ENCODE peak calls at places on chromosomes 16 and 17, in six cellular contexts. G, F, O, L, J and M are unnamed samples.

GRCh38 chr17:80225230-80225629 is 5.0 kb downstream of the SLC26A11 start:
- DNase-seq in G (no peak), F (no peak), O (no peak), L (no peak), J (no peak), M (no peak)

GRCh38 chr17:64148699-64149098 is 18.8 kb upstream of the ERN1 start:
- DNase-seq in G (peak), F (no peak), O (no peak), L (no peak), J (no peak), M (no peak)

GRCh38 chr17:6239237-6239798 is 169.1 kb downstream of the WSCD1 start:
- DNase-seq in G (no peak), F (no peak), O (no peak), L (no peak), J (no peak), M (no peak)

GRCh38 chr16:50015631-50016030 is 9.4 kb upstream of the CNEP1R1 start:
- DNase-seq in G (no peak), F (no peak), O (no peak), L (no peak), J (no peak), M (no peak)

GRCh38 chr17:74923538-74924249 is 379 bp upstream of the OTOP2 start:
- DNase-seq in G (peak), F (no peak), O (peak), L (peak), J (peak), M (peak)

GRCh38 chr16:707062-707538 is 1.5 kb upstream of the FBXL16 start:
- DNase-seq in G (no peak), F (no peak), O (no peak), L (no peak), J (no peak), M (no peak)

GRCh38 chr17:67272312-67273050 is 27.5 kb upstream of the HELZ start:
- DNase-seq in G (no peak), F (no peak), O (no peak), L (no peak), J (no peak), M (no peak)

GRCh38 chr16:6019490-6019991 is 921.9 kb upstream of the EEF2KMT start:
- DNase-seq in G (no peak), F (no peak), O (no peak), L (no peak), J (no peak), M (peak)

GRCh38 chr17:27549251-27549919 is 81.6 kb upstream of the LGALS9 start:
- DNase-seq in G (no peak), F (no peak), O (peak), L (no peak), J (no peak), M (no peak)

GRCh38 chr17:40480501-40481003 is 20.9 kb downstream of the TNS4 start:
- DNase-seq in G (no peak), F (no peak), O (no peak), L (no peak), J (peak), M (no peak)

GRCh38 chr17:40671282-40671681 is 6.3 kb upstream of the KRT222 start:
- DNase-seq in G (no peak), F (no peak), O (no peak), L (no peak), J (no peak), M (no peak)

GRCh38 chr16:11391576-11391975 is 46.3 kb downstream of the RMI2 start:
- DNase-seq in G (peak), F (no peak), O (no peak), L (no peak), J (no peak), M (peak)

GRCh38 chr16:23950898-23951297 is 115.1 kb downstream of the PRKCB start:
- DNase-seq in G (no peak), F (no peak), O (no peak), L (no peak), J (no peak), M (no peak)

GRCh38 chr17:52524238-52524637 is 365.7 kb upstream of the CA10 start:
- DNase-seq in G (no peak), F (no peak), O (no peak), L (no peak), J (no peak), M (no peak)

GRCh38 chr17:51015145-51015558 is 105.5 kb downstream of the SPAG9 start:
- DNase-seq in G (no peak), F (no peak), O (no peak), L (peak), J (no peak), M (no peak)

GRCh38 chr17:2707721-2708584 is 3.6 kb downstream of the CLUH start:
- DNase-seq in G (no peak), F (no peak), O (peak), L (no peak), J (no peak), M (no peak)

GRCh38 chr17:72063756-72064461 is 56.9 kb upstream of the SOX9 start:
- DNase-seq in G (no peak), F (no peak), O (no peak), L (no peak), J (no peak), M (no peak)

GRCh38 chr17:32684087-32684828 is 192.7 kb downstream of the MYO1D start:
- DNase-seq in G (no peak), F (no peak), O (no peak), L (no peak), J (peak), M (no peak)

GRCh38 chr17:17087424-17088103 is 45.3 kb downstream of the MPRIP start:
- DNase-seq in G (no peak), F (no peak), O (no peak), L (no peak), J (no peak), M (peak)

GRCh38 chr16:85306071-85306792 is 194.0 kb upstream of the CIBAR2 start:
- DNase-seq in G (peak), F (peak), O (peak), L (peak), J (peak), M (peak)

GRCh38 chr16:55701442-55702319 is 45.9 kb downstream of the SLC6A2 start:
- DNase-seq in G (peak), F (peak), O (peak), L (peak), J (peak), M (peak)

GRCh38 chr16:55542459-55543082 is 23.9 kb upstream of the CAPNS2 start:
- DNase-seq in G (no peak), F (no peak), O (no peak), L (peak), J (no peak), M (no peak)

GRCh38 chr16:87963400-87963799 is 12.2 kb downstream of the BANP start:
- DNase-seq in G (no peak), F (no peak), O (no peak), L (peak), J (no peak), M (no peak)

GRCh38 chr17:5705081-5705875 is 121.0 kb upstream of the NLRP1 start:
- DNase-seq in G (no peak), F (no peak), O (no peak), L (no peak), J (no peak), M (no peak)

GRCh38 chr16:55663770-55664677 is 8.2 kb downstream of the SLC6A2 start:
- DNase-seq in G (peak), F (no peak), O (no peak), L (no peak), J (no peak), M (no peak)

GRCh38 chr16:1645914-1646525 is 32.1 kb upstream of the JPT2 start:
- DNase-seq in G (peak), F (no peak), O (no peak), L (peak), J (no peak), M (no peak)

GRCh38 chr16:67562918-67563707 is 787 bp downstream of the CTCF start:
- DNase-seq in G (peak), F (no peak), O (no peak), L (no peak), J (peak), M (peak)

GRCh38 chr17:55741353-55741700 is 9.5 kb upstream of the PCTP start:
- DNase-seq in G (no peak), F (no peak), O (no peak), L (no peak), J (no peak), M (no peak)
- H3K4me3 ChIP-seq in G (no peak), F (no peak), O (no peak), L (no peak), J (no peak), M (no peak)

GRCh38 chr17:76139261-76139752 is 1.7 kb downstream of the FOXJ1 start:
- DNase-seq in G (no peak), F (no peak), O (no peak), L (no peak), J (no peak), M (no peak)

GRCh38 chr17:76139801-76140660 is 1.0 kb downstream of the FOXJ1 start:
- DNase-seq in G (no peak), F (no peak), O (no peak), L (peak), J (peak), M (peak)

GRCh38 chr17:76140661-76141211 is 309 bp downstream of the FOXJ1 start:
- DNase-seq in G (no peak), F (no peak), O (no peak), L (no peak), J (no peak), M (no peak)

GRCh38 chr17:76141212-76142043 is at the start of gene FOXJ1:
- DNase-seq in G (peak), F (peak), O (peak), L (peak), J (peak), M (peak)

GRCh38 chr17:76142044-76143041 is 1.3 kb upstream of the FOXJ1 start:
- DNase-seq in G (no peak), F (no peak), O (no peak), L (no peak), J (no peak), M (peak)
- H3K4me3 ChIP-seq in G (no peak), F (no peak), O (no peak), L (no peak), J (no peak), M (no peak)

DNA sequence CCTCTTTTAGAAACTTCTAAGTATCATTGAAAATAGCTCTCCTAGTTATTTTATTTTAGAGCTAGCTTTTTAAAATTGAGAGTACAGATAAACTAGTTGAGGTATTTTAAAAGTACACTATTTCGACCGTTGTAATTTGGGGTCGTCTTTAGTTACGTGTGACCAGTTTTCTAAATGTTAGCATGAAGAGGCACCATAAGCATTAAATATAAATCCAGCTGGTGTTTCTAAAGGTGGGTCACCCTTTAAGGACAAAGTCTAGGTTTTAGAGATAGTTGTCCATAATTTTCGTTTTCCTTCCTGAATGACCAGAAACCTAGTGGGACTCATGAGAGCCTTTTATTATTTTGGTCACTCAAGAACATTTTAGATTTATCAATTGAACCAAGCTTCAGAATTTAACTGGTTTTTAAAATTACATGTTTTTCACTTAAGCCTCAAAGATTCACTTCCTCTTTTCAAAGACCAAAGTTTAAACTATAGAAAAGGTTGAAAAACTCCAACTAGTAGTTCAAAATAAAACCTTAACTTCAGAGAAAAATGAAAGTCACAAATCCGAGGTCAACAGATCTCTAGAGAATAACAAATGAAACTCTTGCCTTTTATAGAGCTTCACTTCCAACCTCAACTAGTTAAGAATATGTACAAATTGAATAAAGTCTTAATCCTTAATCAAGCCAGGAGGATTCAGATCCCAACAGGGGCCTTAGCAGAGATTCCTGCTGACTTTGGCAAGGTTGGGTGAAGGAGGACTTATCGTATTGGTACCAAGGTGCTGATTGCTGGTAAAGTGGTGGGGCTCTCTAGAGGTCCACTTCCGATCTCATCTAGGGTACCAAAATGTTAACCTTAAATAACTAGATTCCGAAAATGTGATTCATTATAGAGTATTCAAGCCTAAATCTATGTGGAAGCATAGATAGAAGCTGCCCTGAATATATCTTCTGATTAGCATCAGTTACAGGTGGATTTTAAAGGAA is 32.5 kb downstream of the PHKB start:
- DNase-seq in G (no peak), F (no peak), O (no peak), L (no peak), J (no peak), M (no peak)
- H3K4me3 ChIP-seq in G (no peak), F (no peak), O (peak), L (no peak), J (no peak), M (no peak)

GRCh38 chr17:58703137-58703846 is 10.9 kb downstream of the RAD51C start:
- DNase-seq in G (no peak), F (no peak), O (no peak), L (peak), J (no peak), M (no peak)
- H3K4me3 ChIP-seq in G (no peak), F (no peak), O (no peak), L (no peak), J (no peak), M (no peak)

GRCh38 chr17:69485126-69485724 is 70.7 kb downstream of the MAP2K6 start:
- DNase-seq in G (no peak), F (no peak), O (peak), L (peak), J (no peak), M (no peak)
- H3K4me3 ChIP-seq in G (no peak), F (no peak), O (peak), L (no peak), J (no peak), M (no peak)

GRCh38 chr16:70735141-70735979 is 49.5 kb upstream of the MTSS2 start:
- DNase-seq in G (no peak), F (peak), O (peak), L (peak), J (no peak), M (no peak)

GRCh38 chr16:70738083-70738977 is 52.5 kb upstream of the MTSS2 start:
- DNase-seq in G (peak), F (peak), O (peak), L (peak), J (no peak), M (peak)

GRCh38 chr16:70737377-70738082 is 51.7 kb upstream of the MTSS2 start:
- DNase-seq in G (peak), F (peak), O (peak), L (peak), J (no peak), M (peak)

GRCh38 chr16:70734522-70734921 is 48.7 kb upstream of the MTSS2 start:
- DNase-seq in G (no peak), F (no peak), O (no peak), L (no peak), J (no peak), M (no peak)

GRCh38 chr16:70736454-70737376 is 50.9 kb upstream of the MTSS2 start:
- DNase-seq in G (no peak), F (no peak), O (no peak), L (peak), J (no peak), M (no peak)
- H3K4me3 ChIP-seq in G (no peak), F (no peak), O (no peak), L (no peak), J (no peak), M (no peak)

GRCh38 chr16:79264237-79265104 is 336.1 kb downstream of the MAF start:
- DNase-seq in G (no peak), F (no peak), O (no peak), L (no peak), J (no peak), M (no peak)

GRCh38 chr16:79269211-79269863 is 331.2 kb downstream of the MAF start:
- DNase-seq in G (no peak), F (no peak), O (no peak), L (no peak), J (no peak), M (no peak)

GRCh38 chr16:79267781-79268180 is 332.8 kb downstream of the MAF start:
- DNase-seq in G (no peak), F (no peak), O (no peak), L (no peak), J (no peak), M (no peak)

GRCh38 chr16:79267146-79267545 is 333.4 kb downstream of the MAF start:
- DNase-seq in G (no peak), F (no peak), O (no peak), L (no peak), J (no peak), M (no peak)

DNA sequence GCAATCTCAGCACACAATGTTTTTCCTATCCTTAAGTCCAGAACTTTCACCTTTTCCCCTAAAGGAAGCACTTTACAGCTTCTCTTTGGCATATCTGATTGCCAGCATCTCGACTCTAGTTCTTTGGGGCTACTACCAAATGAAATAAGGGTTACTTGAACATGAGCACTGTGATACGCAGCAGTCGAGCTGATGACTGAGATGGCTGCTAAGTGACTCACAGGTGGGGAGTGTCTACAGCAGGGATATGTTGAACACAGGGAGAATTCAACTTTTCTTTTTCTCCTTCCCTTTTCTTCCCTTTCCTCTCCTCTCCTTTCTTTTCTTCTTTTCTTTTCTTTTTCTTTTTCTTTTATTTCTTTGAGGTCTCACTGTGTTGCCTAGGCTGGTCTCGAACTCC is 334.8 kb downstream of the MAF start:
- DNase-seq in G (no peak), F (no peak), O (no peak), L (no peak), J (no peak), M (no peak)
- H3K4me3 ChIP-seq in G (no peak), F (no peak), O (no peak), L (no peak), J (no peak), M (no peak)

GRCh38 chr17:30237296-30238002 is 2.0 kb upstream of the SLC6A4 start:
- DNase-seq in G (no peak), F (no peak), O (no peak), L (no peak), J (no peak), M (no peak)
- H3K4me3 ChIP-seq in G (no peak), F (no peak), O (no peak), L (no peak), J (no peak), M (no peak)